ENCODE peak calls at places on chromosomes 16 and 17, in eight cellular contexts. N is A549, I is pancreas, W is heart left ventricle, C is tibial nerve, Q is testis, Z is brain microvascular endothelial cell, R is cardiac muscle cell. F is an unnamed sample.

GRCh38 chr17:5446786-5447185 is 7.8 kb upstream of the C1QBP start:
- DNase-seq in I (no peak), W (no peak), Z (no peak), Q (peak; percentile 56), R (no peak), C (no peak), N (no peak), F (no peak)

GRCh38 chr17:20246692-20247091 is 220.6 kb downstream of the LGALS9B start:
- DNase-seq in W (no peak), Z (no peak), Q (no peak), I (no peak), C (no peak), R (no peak), N (no peak), F (no peak)

GRCh38 chr17:19534562-19535149 is 1.0 kb downstream of the SLC47A1 start:
- DNase-seq in R (no peak), I (no peak), C (no peak), W (no peak), N (no peak), Q (no peak), Z (no peak), F (no peak)

GRCh38 chr17:32523827-32524552 is 37.2 kb downstream of the CDK5R1 start:
- DNase-seq in Q (no peak), W (no peak), C (no peak), R (no peak), Z (no peak), N (no peak), I (no peak), F (no peak)

GRCh38 chr16:10253344-10253855 is 71.2 kb upstream of the GRIN2A start:
- DNase-seq in Q (no peak), N (no peak), I (no peak), W (no peak), Z (no peak), R (no peak), C (no peak), F (no peak)

GRCh38 chr17:2253362-2253761 is 50.2 kb downstream of the SMG6 start:
- DNase-seq in R (no peak), I (no peak), W (no peak), C (no peak), Z (no peak), N (no peak), Q (no peak), F (no peak)

GRCh38 chr17:79800325-79801155 is 3.7 kb upstream of the CBX8 start:
- DNase-seq in Q (no peak), C (no peak), W (no peak), I (no peak), R (no peak), Z (peak; percentile 34), N (no peak), F (peak; percentile 87)

GRCh38 chr16:52562770-52563169 is 15.8 kb upstream of the TOX3 start:
- DNase-seq in R (no peak), N (no peak), C (no peak), Z (no peak), W (no peak), Q (no peak), I (no peak), F (no peak)

GRCh38 chr16:2212362-2213324 is 2.0 kb upstream of the BRICD5 start:
- DNase-seq in I (peak; percentile 69), Z (no peak), W (no peak), R (no peak), Q (peak; percentile 46), N (no peak), C (no peak), F (no peak)

GRCh38 chr17:57092171-57092570 is 7.1 kb downstream of the AKAP1 start:
- DNase-seq in Q (no peak), I (no peak), C (no peak), Z (peak; percentile 38), R (no peak), W (no peak), N (no peak), F (no peak)

GRCh38 chr17:5329784-5330557 is 47.9 kb downstream of the RABEP1 start:
- DNase-seq in Z (no peak), I (no peak), C (no peak), Q (no peak), R (no peak), N (no peak), W (no peak), F (no peak)

GRCh38 chr17:38749222-38750043 is 1.3 kb upstream of the PCGF2 start:
- DNase-seq in C (peak; percentile 77), N (peak; percentile 65), W (peak; percentile 93), Z (no peak), Q (peak; percentile 87), I (peak; percentile 70), R (peak; percentile 83), F (peak; percentile 90)

GRCh38 chr17:51869387-51869786 is 289.1 kb downstream of the CA10 start:
- DNase-seq in R (peak; percentile 81), N (no peak), W (no peak), Q (peak; percentile 19), Z (no peak), I (no peak), C (no peak), F (no peak)

GRCh38 chr16:5031601-5032000 is 2.1 kb downstream of the NAGPA start:
- DNase-seq in Z (no peak), R (no peak), W (no peak), I (no peak), N (no peak), C (no peak), Q (no peak), F (no peak)

GRCh38 chr16:3223913-3224515 is 10.9 kb downstream of the ZNF200 start:
- DNase-seq in R (no peak), C (no peak), Z (no peak), Q (no peak), I (no peak), N (no peak), W (no peak), F (no peak)

GRCh38 chr16:67767953-67768352 is 38.4 kb downstream of the RANBP10 start:
- DNase-seq in C (no peak), W (no peak), I (no peak), R (no peak), Z (peak; percentile 77), Q (no peak), N (no peak), F (no peak)

GRCh38 chr17:2049333-2050245 is 5.3 kb upstream of the HIC1 start:
- DNase-seq in C (peak; percentile 82), I (peak; percentile 87), R (peak; percentile 93), N (peak; percentile 74), Q (peak; percentile 89), Z (peak; percentile 83), W (peak; percentile 93), F (peak; percentile 83)

GRCh38 chr16:67666538-67667433 is at the start of the genes C16orf86 and ENKD1:
- DNase-seq in Q (peak; percentile 90), W (peak; percentile 93), N (peak; percentile 79), Z (peak; percentile 23), I (peak; percentile 87), R (peak; percentile 91), C (peak; percentile 64), F (peak; percentile 90)

GRCh38 chr17:1929896-1930750 is 95.0 kb downstream of the RTN4RL1 start:
- DNase-seq in N (no peak), W (no peak), Z (no peak), Q (no peak), R (no peak), I (no peak), C (no peak), F (no peak)

GRCh38 chr16:76535-77272 is 1.3 kb upstream of the MPG start:
- DNase-seq in I (peak; percentile 54), C (peak; percentile 73), R (no peak), N (peak; percentile 48), Q (peak; percentile 60), W (peak; percentile 92), Z (peak; percentile 83), F (peak; percentile 67)

GRCh38 chr16:46883353-46883689 is 841 bp upstream of the GPT2 start:
- DNase-seq in N (no peak), C (no peak), W (no peak), R (no peak), Z (no peak), Q (no peak), I (no peak), F (no peak)

GRCh38 chr16:24816688-24817087 is 29.1 kb upstream of the SLC5A11 start:
- DNase-seq in C (no peak), Q (no peak), W (no peak), R (no peak), Z (no peak), N (no peak), I (no peak), F (no peak)
- H3K27ac ChIP-seq in C (peak overlapping the region; percentile 2), Q (no peak overlapping the region), W (no peak overlapping the region), R (no peak overlapping the region), Z (no peak overlapping the region), N (no peak overlapping the region), I (no peak overlapping the region), F (no peak overlapping the region)

GRCh38 chr16:15643453-15644305 is 725 bp upstream of the MARF1 start:
- DNase-seq in R (peak; percentile 69), Z (peak; percentile 29), W (no peak), I (peak; percentile 22), Q (peak; percentile 33), N (peak; percentile 61), C (no peak), F (peak; percentile 22)

GRCh38 chr16:15642557-15643452 is at the start of gene MARF1:
- DNase-seq in Q (peak; percentile 98), R (peak; percentile 98), N (peak; percentile 68), C (peak; percentile 98), I (peak; percentile 99), W (peak; percentile 99), Z (peak; percentile 93), F (peak; percentile 98)

GRCh38 chr16:15641753-15642556 is 999 bp downstream of the MARF1 start:
- DNase-seq in W (no peak), Q (no peak), C (no peak), I (no peak), N (no peak), Z (no peak), R (no peak), F (no peak)

GRCh38 chr16:15639061-15639568 is 3.8 kb downstream of the MARF1 start:
- DNase-seq in N (no peak), Q (no peak), W (no peak), Z (no peak), R (no peak), C (no peak), I (no peak), F (no peak)

GRCh38 chr16:15640966-15641365 is 2.0 kb downstream of the MARF1 start:
- DNase-seq in C (no peak), N (no peak), I (no peak), W (no peak), Q (no peak), R (no peak), Z (no peak), F (no peak)
- H3K4me3 ChIP-seq in C (no peak overlapping the region), N (no peak overlapping the region), I (no peak overlapping the region), W (no peak overlapping the region), Q (no peak overlapping the region), R (no peak overlapping the region), Z (no peak overlapping the region), F (no peak overlapping the region)

GRCh38 chr17:7997186-7997585 is 5.2 kb upstream of the GUCY2D start:
- DNase-seq in R (peak; percentile 83), Z (no peak), W (no peak), C (no peak), I (peak; percentile 35), Q (peak; percentile 50), N (peak; percentile 68), F (peak; percentile 88)
- TF ChIP-seq CTCF in R (peak; percentile 54), Z (peak; percentile 65), W (peak; percentile 61), C (no peak), I (no peak), Q (no peak), N (peak; percentile 70), F (peak; percentile 55)

GRCh38 chr17:75945202-75945601 is 4.4 kb upstream of the FBF1 start:
- DNase-seq in Z (no peak), W (no peak), C (no peak), Q (no peak), R (no peak), I (no peak), N (no peak), F (no peak)

GRCh38 chr17:75950421-75950820 is 9.6 kb upstream of the FBF1 start:
- DNase-seq in C (no peak), W (no peak), Z (no peak), N (no peak), Q (no peak), I (no peak), R (no peak), F (no peak)

GRCh38 chr17:75950850-75951554 is 10.2 kb upstream of the FBF1 start:
- DNase-seq in Q (no peak), N (no peak), Z (no peak), I (no peak), C (no peak), R (no peak), W (no peak), F (no peak)
- H3K27ac ChIP-seq in Q (no peak overlapping the region), N (no peak overlapping the region), Z (no peak overlapping the region), I (no peak overlapping the region), C (no peak overlapping the region), R (no peak overlapping the region), W (no peak overlapping the region), F (no peak overlapping the region)

F was measured in WERI-Rb-1.